ENCODE peak calls at places on chromosomes 12 and 14, in seven cellular contexts. O is HCT116; G is uterus; X is astrocyte; K is CD8-positive, alpha-beta T cell; W is Caco-2; I is transverse colon. L is an unnamed sample. For H3K36me3, the result is how much of the 10 kb centered on the place peaks cover.

GRCh38 chr14:23580948-23581281 is 2.3 kb upstream of the JPH4 start:
- DNase-seq in O (peak), G (no peak), X (no peak), K (no peak), W (no peak), I (no peak), L (no peak)

GRCh38 chr14:73755434-73756014 is 41.3 kb upstream of the PNMA1 start:
- DNase-seq in O (no peak), G (no peak), X (no peak), K (no peak), W (no peak), I (peak), L (no peak)

GRCh38 chr14:80211143-80212024 is at the start of gene DIO2:
- DNase-seq in O (no peak), G (no peak), X (peak), K (no peak), W (no peak), I (no peak), L (no peak)

GRCh38 chr14:58772814-58773620 is 135.3 kb downstream of the DACT1 start:
- DNase-seq in O (peak), G (no peak), X (peak), K (no peak), W (peak), I (no peak), L (peak)

GRCh38 chr14:65329481-65329880 is 83.0 kb upstream of the FUT8 start:
- DNase-seq in O (no peak), G (no peak), X (no peak), K (no peak), W (no peak), I (no peak), L (no peak)

GRCh38 chr14:27427796-27428195 is 830.0 kb upstream of the NOVA1 start:
- DNase-seq in O (no peak), G (no peak), X (peak), K (no peak), W (no peak), I (no peak), L (peak)

GRCh38 chr12:9071518-9071917 is 44.2 kb downstream of the A2M start:
- DNase-seq in O (no peak), G (no peak), X (no peak), K (no peak), W (no peak), I (no peak), L (no peak)

GRCh38 chr14:55781046-55781445 is 201.0 kb downstream of the KTN1 start:
- DNase-seq in O (no peak), G (no peak), X (peak), K (no peak), W (no peak), I (no peak), L (no peak)

GRCh38 chr14:103697601-103698379 is 17.5 kb downstream of the XRCC3 start:
- DNase-seq in O (no peak), G (no peak), X (no peak), K (no peak), W (no peak), I (no peak), L (no peak)

GRCh38 chr12:68163546-68164210 is 4.1 kb upstream of the IFNG start:
- DNase-seq in O (no peak), G (no peak), X (no peak), K (no peak), W (no peak), I (no peak), L (no peak)

GRCh38 chr12:91098942-91099341 is 12.4 kb downstream of the LUM start:
- DNase-seq in O (peak), G (peak), X (peak), K (no peak), W (no peak), I (no peak), L (peak)

GRCh38 chr14:104130974-104131651 is 7.3 kb upstream of the KIF26A start:
- DNase-seq in O (no peak), G (no peak), X (no peak), K (no peak), W (peak), I (peak), L (no peak)

GRCh38 chr12:5648692-5649338 is 216.9 kb downstream of the NTF3 start:
- DNase-seq in O (peak), G (no peak), X (no peak), K (no peak), W (peak), I (no peak), L (no peak)

GRCh38 chr12:22588817-22589216 is 36.2 kb upstream of the ETNK1 start:
- DNase-seq in O (no peak), G (no peak), X (no peak), K (no peak), W (peak), I (peak), L (no peak)

GRCh38 chr12:11813422-11813813 is 163.9 kb downstream of the ETV6 start:
- DNase-seq in O (no peak), G (no peak), X (no peak), K (no peak), W (no peak), I (no peak), L (no peak)

GRCh38 chr14:71488703-71489141 is 443.5 kb upstream of the RGS6 start:
- DNase-seq in O (no peak), G (no peak), X (peak), K (no peak), W (no peak), I (no peak), L (no peak)

GRCh38 chr12:107704056-107704455 is 18.5 kb downstream of the PWP1 start:
- DNase-seq in O (no peak), G (no peak), X (peak), K (no peak), W (no peak), I (no peak), L (no peak)

GRCh38 chr14:42806909-42807315 is 1200.2 kb downstream of the LRFN5 start:
- DNase-seq in O (no peak), G (no peak), X (peak), K (no peak), W (no peak), I (no peak), L (no peak)

GRCh38 chr12:109844091-109844490 is 10.9 kb upstream of the TRPV4 start:
- DNase-seq in O (no peak), G (no peak), X (no peak), K (no peak), W (no peak), I (no peak), L (no peak)

GRCh38 chr12:130650131-130650530 is 66.0 kb downstream of the RIMBP2 start:
- DNase-seq in O (no peak), G (no peak), X (no peak), K (no peak), W (no peak), I (no peak), L (no peak)

GRCh38 chr12:50221228-50222008 is 54.2 kb upstream of the CERS5 start:
- DNase-seq in O (no peak), G (no peak), X (peak), K (no peak), W (no peak), I (no peak), L (no peak)

GRCh38 chr12:24479131-24479530 is 469.8 kb downstream of the BCAT1 start:
- DNase-seq in O (no peak), G (no peak), X (peak), K (no peak), W (peak), I (no peak), L (no peak)

GRCh38 chr14:31268216-31268615 is 60.6 kb upstream of the HECTD1 start:
- DNase-seq in O (no peak), G (no peak), X (no peak), K (no peak), W (no peak), I (no peak), L (no peak)

GRCh38 chr12:62684586-62685295 is 218.1 kb downstream of the MON2 start:
- DNase-seq in O (no peak), G (peak), X (no peak), K (no peak), W (no peak), I (peak), L (no peak)

GRCh38 chr12:6280053-6280469 is 30.4 kb upstream of the PLEKHG6 start:
- DNase-seq in O (peak), G (peak), X (peak), K (no peak), W (no peak), I (peak), L (peak)

GRCh38 chr14:106879241-106879640 is 1352.9 kb downstream of the TMEM121 start:
- DNase-seq in O (peak), G (no peak), X (no peak), K (peak), W (peak), I (peak), L (no peak)

GRCh38 chr14:87992349-87992719 is 648 bp downstream of the GALC start:
- DNase-seq in O (no peak), G (no peak), X (no peak), K (no peak), W (no peak), I (no peak), L (no peak)

GRCh38 chr14:89137514-89138163 is 279.4 kb downstream of the FOXN3 start:
- DNase-seq in O (peak), G (no peak), X (peak), K (no peak), W (no peak), I (no peak), L (peak)

GRCh38 chr12:57617942-57618341 is 6.7 kb downstream of the ARHGEF25 start:
- DNase-seq in O (no peak), G (no peak), X (no peak), K (no peak), W (no peak), I (no peak), L (no peak)

GRCh38 chr12:52074656-52075408 is 4.7 kb upstream of the SMIM41 start:
- DNase-seq in O (no peak), G (no peak), X (no peak), K (no peak), W (no peak), I (no peak), L (no peak)

GRCh38 chr14:71236430-71236829 is 329.2 kb downstream of the PCNX1 start:
- DNase-seq in O (no peak), G (no peak), X (no peak), K (no peak), W (no peak), I (no peak), L (no peak)

GRCh38 chr14:72609205-72609916 is 284.5 kb downstream of the DPF3 start:
- DNase-seq in O (no peak), G (no peak), X (no peak), K (no peak), W (no peak), I (no peak), L (no peak)

GRCh38 chr14:72416892-72417291 is 477.0 kb downstream of the DPF3 start:
- DNase-seq in O (peak), G (no peak), X (no peak), K (no peak), W (peak), I (peak), L (no peak)

DNA sequence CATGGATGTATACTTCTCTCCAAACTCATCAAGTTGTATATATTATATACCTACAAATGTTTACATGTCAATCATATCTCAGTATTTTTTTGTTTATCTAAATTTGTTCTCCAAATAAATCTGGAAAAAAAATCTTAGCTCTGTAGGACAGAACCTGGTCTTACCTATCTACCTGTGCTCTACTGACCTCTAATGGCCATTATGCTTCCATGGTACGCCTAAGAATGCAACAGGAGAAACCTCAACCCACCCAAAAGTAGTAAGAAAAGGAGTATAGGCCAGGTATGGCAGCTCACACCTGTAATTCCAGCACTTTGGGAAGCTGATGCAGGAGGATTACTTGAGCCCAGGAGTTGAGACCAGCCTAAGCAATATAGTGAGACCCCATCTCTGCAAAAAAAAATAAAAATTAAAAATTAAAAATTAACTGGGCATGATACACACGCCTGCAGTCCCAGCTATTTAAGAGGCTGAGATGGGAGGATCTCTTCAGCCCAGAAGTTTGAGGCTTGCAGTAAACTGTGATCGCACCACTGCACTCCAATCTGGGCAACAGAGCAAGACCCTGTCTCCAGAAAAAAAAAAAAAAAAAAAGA is 8.7 kb downstream of the OR11H4 start:
- DNase-seq in O (peak), G (no peak), X (no peak), K (no peak), W (peak), I (no peak), L (no peak)
- TF ChIP-seq CTCF in O (peak), G (no peak), X (no peak), K (peak), W (peak), I (no peak), L (peak)

DNA sequence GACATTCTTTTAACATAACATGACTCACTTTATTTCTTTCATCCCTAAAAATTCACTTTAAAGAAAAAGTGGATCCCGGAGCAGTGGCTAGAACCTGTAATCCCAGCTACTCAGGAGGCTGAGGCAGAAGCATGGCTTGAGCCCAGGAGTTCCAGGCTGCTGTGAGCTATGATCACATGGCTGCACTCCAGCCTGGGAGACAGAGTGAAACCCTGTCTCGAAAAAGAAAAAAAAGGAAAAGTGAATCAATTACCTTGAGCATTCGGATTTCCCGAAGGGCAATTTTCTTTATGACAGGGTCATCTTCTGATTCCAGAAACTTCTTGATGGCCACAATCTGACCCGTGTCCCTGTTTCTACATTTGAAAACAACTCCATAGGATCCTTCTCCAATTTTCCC is 1.2 kb downstream of the CDKL1 start:
- DNase-seq in O (no peak), G (peak), X (no peak), K (no peak), W (no peak), I (peak), L (no peak)
- H3K4me3 ChIP-seq in O (no peak), G (peak), X (peak), K (no peak), W (no peak), I (no peak), L (peak)

GRCh38 chr14:51258788-51259187 is 18.7 kb downstream of the TMX1 start:
- DNase-seq in O (no peak), G (no peak), X (no peak), K (no peak), W (no peak), I (no peak), L (no peak)
- H3K36me3 ChIP-seq in O (under half), G (under half), X (under half), K (under half), W (under half), I (under half), L (under half)

DNA sequence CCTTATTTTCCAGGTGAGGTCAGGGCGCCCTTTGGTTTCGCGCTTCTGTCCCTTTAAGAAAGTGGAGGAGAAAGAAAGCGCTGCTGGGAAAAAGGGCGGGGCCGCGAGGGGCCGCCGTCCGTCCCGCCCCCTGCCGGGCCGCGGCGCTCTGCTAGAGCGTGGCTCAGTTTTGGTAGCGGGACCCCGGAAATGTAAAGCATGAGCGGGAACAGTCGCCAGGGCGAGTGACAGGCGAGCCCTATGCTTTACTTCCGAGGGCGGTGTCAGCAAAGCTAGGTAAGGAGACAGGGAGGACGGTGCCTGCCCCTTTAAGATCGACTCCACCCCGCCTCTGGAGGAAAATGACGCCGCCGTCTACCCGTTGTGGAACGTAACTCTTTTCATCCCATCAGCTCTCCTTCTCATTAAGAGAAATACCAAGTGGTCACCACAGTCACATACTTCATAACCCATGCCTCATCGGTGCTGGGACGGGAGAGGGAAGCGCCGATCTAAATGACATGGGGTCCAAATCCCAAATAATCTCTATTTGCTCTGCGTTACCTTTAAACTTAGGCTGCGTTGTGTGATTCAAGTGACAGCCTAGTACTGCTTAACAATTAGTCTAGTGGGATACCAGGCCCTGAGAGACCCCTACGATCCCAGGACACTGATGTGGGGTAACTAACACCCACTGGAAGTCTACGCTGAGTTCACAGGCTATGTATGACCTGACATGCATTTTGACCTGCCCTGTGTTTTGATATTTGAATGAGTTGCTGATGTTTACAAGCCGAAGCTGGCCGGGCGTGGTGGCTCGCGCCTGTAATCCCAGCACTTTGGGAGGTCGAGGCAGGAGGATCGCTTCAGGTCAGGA is at the start of gene ETFBKMT:
- DNase-seq in O (peak), G (peak), X (peak), K (peak), W (peak), I (peak), L (peak)
- TF ChIP-seq CTCF in O (peak), G (peak), X (no peak), K (peak), W (peak), I (peak), L (peak)

GRCh38 chr12:93569301-93569655 is 3.2 kb upstream of the SOCS2 start:
- DNase-seq in O (no peak), G (no peak), X (no peak), K (no peak), W (no peak), I (no peak), L (no peak)
- H3K4me3 ChIP-seq in O (peak), G (peak), X (peak), K (peak), W (peak), I (peak), L (no peak)

GRCh38 chr12:70467908-70468733 is 102.0 kb downstream of the KCNMB4 start:
- DNase-seq in O (peak), G (no peak), X (no peak), K (no peak), W (no peak), I (peak), L (no peak)
- H3K36me3 ChIP-seq in O (under half), G (under half), X (under half), K (under half), W (under half), I (under half), L (under half)

GRCh38 chr12:112087851-112088250 is 20.7 kb downstream of the NAA25 start:
- DNase-seq in O (no peak), G (no peak), X (peak), K (no peak), W (no peak), I (no peak), L (no peak)

GRCh38 chr12:112091563-112091962 is 17.0 kb downstream of the NAA25 start:
- DNase-seq in O (no peak), G (no peak), X (no peak), K (no peak), W (no peak), I (no peak), L (no peak)

DNA sequence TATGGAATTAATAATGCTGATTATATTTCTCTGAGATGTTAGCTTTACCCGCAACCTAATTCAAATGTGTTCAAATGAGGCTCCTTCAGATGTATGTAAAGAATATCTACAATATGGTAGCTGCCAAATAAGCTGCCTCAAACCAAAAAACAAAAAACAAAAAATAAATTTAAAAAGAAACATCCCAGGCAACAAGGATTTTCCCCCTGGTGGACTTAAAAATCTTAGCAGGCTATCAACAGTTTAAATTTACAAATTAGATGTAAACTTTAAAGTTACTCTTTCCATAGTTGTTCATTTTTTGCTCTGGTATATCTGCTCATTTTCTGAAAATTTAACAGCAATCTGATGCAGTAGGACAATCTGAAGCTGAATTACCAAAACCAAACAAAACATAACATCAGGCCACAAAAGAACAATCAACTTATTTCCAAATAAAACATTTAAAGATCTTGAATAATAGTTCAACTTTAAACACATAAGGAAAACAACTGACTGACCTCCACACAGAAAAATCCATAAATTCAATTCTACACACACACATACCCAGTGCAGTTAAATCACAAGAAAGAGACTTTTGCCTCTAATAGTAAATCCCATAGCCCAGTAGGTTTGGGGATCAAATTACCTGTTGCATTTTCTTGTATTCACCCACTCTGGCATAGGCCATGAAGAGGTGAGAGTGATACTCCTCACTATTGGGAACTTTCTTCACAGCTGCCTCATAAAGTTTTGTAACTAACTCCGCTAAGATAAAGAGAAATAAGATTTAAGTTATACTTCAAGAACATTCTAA is 21.3 kb downstream of the NAA25 start:
- DNase-seq in O (no peak), G (no peak), X (no peak), K (no peak), W (no peak), I (no peak), L (no peak)
- TF ChIP-seq CTCF in O (peak), G (no peak), X (peak), K (no peak), W (no peak), I (no peak), L (no peak)

L was measured in kidney epithelial cell.